ENCODE peak calls at places on chromosomes 6 and 20, in four cellular contexts. One of them, this sample, is unnamed.

GRCh38 chr6:160041608-160042007 is 72.7 kb downstream of the IGF2R start:
- DNase-seq in prostate gland: peak
- DNase-seq in left ventricle myocardium inferior: peak
- DNase-seq in upper lobe of left lung: peak
- DNase-seq in this sample: peak

GRCh38 chr6:5713519-5713918 is 293.2 kb downstream of the NRN1 start:
- DNase-seq in prostate gland: no peak
- DNase-seq in left ventricle myocardium inferior: no peak
- DNase-seq in upper lobe of left lung: no peak
- DNase-seq in this sample: no peak

GRCh38 chr6:163123098-163123497 is 291.4 kb upstream of the QKI start:
- DNase-seq in prostate gland: no peak
- DNase-seq in left ventricle myocardium inferior: no peak
- DNase-seq in upper lobe of left lung: no peak
- DNase-seq in this sample: no peak

GRCh38 chr20:2879148-2879547 is 5.9 kb downstream of the PTPRA start:
- DNase-seq in prostate gland: no peak
- DNase-seq in left ventricle myocardium inferior: no peak
- DNase-seq in upper lobe of left lung: no peak
- DNase-seq in this sample: no peak

GRCh38 chr6:142374965-142375733 is 73.3 kb downstream of the ADGRG6 start:
- DNase-seq in prostate gland: no peak
- DNase-seq in left ventricle myocardium inferior: no peak
- DNase-seq in upper lobe of left lung: no peak
- DNase-seq in this sample: no peak

GRCh38 chr20:14142171-14142570 is 146.9 kb downstream of the MACROD2 start:
- DNase-seq in prostate gland: peak
- DNase-seq in left ventricle myocardium inferior: no peak
- DNase-seq in upper lobe of left lung: peak
- DNase-seq in this sample: no peak

GRCh38 chr6:286681-287499 is 5.4 kb upstream of the DUSP22 start:
- DNase-seq in prostate gland: no peak
- DNase-seq in left ventricle myocardium inferior: no peak
- DNase-seq in upper lobe of left lung: no peak
- DNase-seq in this sample: no peak

GRCh38 chr6:158278015-158278414 is 34.2 kb upstream of the TULP4 start:
- DNase-seq in prostate gland: no peak
- DNase-seq in left ventricle myocardium inferior: no peak
- DNase-seq in upper lobe of left lung: peak
- DNase-seq in this sample: no peak

GRCh38 chr20:59606566-59606965 is 2.2 kb downstream of the PHACTR3 start:
- DNase-seq in prostate gland: no peak
- DNase-seq in left ventricle myocardium inferior: no peak
- DNase-seq in upper lobe of left lung: no peak
- DNase-seq in this sample: no peak

GRCh38 chr6:168542301-168542700 is 101.3 kb downstream of the SMOC2 start:
- DNase-seq in prostate gland: no peak
- DNase-seq in left ventricle myocardium inferior: no peak
- DNase-seq in upper lobe of left lung: no peak
- DNase-seq in this sample: peak

GRCh38 chr6:257031-257725 is 35.1 kb upstream of the DUSP22 start:
- DNase-seq in prostate gland: no peak
- DNase-seq in left ventricle myocardium inferior: no peak
- DNase-seq in upper lobe of left lung: no peak
- DNase-seq in this sample: no peak

GRCh38 chr6:40425192-40425919 is 161.8 kb downstream of the LRFN2 start:
- DNase-seq in prostate gland: peak
- DNase-seq in left ventricle myocardium inferior: peak
- DNase-seq in upper lobe of left lung: no peak
- DNase-seq in this sample: no peak

GRCh38 chr6:87396595-87397392 is 11.0 kb upstream of the CFAP206 start:
- DNase-seq in prostate gland: no peak
- DNase-seq in left ventricle myocardium inferior: no peak
- DNase-seq in upper lobe of left lung: no peak
- DNase-seq in this sample: no peak

GRCh38 chr6:140436023-140436811 is 1061.8 kb upstream of the CITED2 start:
- DNase-seq in prostate gland: no peak
- DNase-seq in left ventricle myocardium inferior: no peak
- DNase-seq in upper lobe of left lung: no peak
- DNase-seq in this sample: no peak

GRCh38 chr6:160137989-160138835 is 16.6 kb downstream of the SLC22A1 start:
- DNase-seq in prostate gland: peak
- DNase-seq in left ventricle myocardium inferior: no peak
- DNase-seq in upper lobe of left lung: no peak
- DNase-seq in this sample: no peak

GRCh38 chr6:77145244-77145643 is 318.0 kb downstream of the HTR1B start:
- DNase-seq in prostate gland: no peak
- DNase-seq in left ventricle myocardium inferior: no peak
- DNase-seq in upper lobe of left lung: no peak
- DNase-seq in this sample: no peak

GRCh38 chr20:59743767-59744485 is 139.6 kb downstream of the PHACTR3 start:
- DNase-seq in prostate gland: no peak
- DNase-seq in left ventricle myocardium inferior: no peak
- DNase-seq in upper lobe of left lung: no peak
- DNase-seq in this sample: no peak

GRCh38 chr20:45670139-45670538 is at the start of gene WFDC11:
- DNase-seq in prostate gland: no peak
- DNase-seq in left ventricle myocardium inferior: no peak
- DNase-seq in upper lobe of left lung: no peak
- DNase-seq in this sample: no peak

GRCh38 chr6:106027760-106028159 is 58.4 kb upstream of the PRDM1 start:
- DNase-seq in prostate gland: no peak
- DNase-seq in left ventricle myocardium inferior: no peak
- DNase-seq in upper lobe of left lung: no peak
- DNase-seq in this sample: no peak

GRCh38 chr6:67606905-67607828 is 1027.9 kb upstream of the ADGRB3 start:
- DNase-seq in prostate gland: no peak
- DNase-seq in left ventricle myocardium inferior: no peak
- DNase-seq in upper lobe of left lung: peak
- DNase-seq in this sample: no peak

GRCh38 chr20:19820520-19821211 is 62.6 kb downstream of the RIN2 start:
- DNase-seq in prostate gland: no peak
- DNase-seq in left ventricle myocardium inferior: no peak
- DNase-seq in upper lobe of left lung: no peak
- DNase-seq in this sample: no peak
- H3K27ac ChIP-seq in prostate gland: no peak
- H3K27ac ChIP-seq in left ventricle myocardium inferior: peak
- H3K27ac ChIP-seq in upper lobe of left lung: no peak
- H3K27ac ChIP-seq in this sample: no peak

DNA sequence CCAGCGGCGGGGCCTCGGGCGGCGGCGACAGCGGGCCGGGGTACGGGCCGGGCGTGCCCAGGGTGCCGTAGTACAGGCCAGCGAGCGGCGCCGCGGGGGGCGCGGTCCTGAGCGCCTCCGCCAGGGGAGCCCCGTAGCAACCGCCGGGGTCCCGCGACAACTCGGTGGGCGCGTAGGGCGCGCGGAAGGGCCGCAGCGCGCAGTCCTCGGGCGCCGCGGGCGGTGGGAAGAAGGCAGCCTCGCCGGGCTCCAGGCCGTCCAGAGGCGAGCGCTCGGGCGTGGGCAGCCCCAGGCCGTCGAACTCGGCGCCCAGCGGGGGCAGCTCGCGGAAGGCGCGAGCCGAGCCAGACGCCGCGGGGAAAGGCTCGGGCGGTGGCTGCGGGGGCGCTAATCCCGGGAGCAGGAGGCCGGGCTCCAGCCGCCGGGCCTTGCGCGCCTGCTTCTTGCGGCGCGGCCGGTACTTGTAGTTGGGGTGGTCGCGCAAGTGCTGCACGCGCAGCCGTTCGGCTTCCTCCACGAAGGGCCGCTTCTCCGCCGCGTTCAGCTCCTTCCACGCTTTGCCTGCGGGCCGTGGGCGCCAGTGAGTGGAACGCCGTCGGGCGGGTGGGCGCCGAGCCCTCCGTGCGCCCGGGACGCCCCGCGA is 916 bp downstream of the SOX18 start:
- DNase-seq in prostate gland: no peak
- DNase-seq in left ventricle myocardium inferior: no peak
- DNase-seq in upper lobe of left lung: no peak
- DNase-seq in this sample: no peak
- H3K4me3 ChIP-seq in prostate gland: peak
- H3K4me3 ChIP-seq in left ventricle myocardium inferior: peak
- H3K4me3 ChIP-seq in upper lobe of left lung: peak
- H3K4me3 ChIP-seq in this sample: peak

GRCh38 chr6:135257641-135258405 is 76.7 kb downstream of the MYB start:
- DNase-seq in prostate gland: no peak
- DNase-seq in left ventricle myocardium inferior: no peak
- DNase-seq in upper lobe of left lung: no peak
- DNase-seq in this sample: no peak
- TF ChIP-seq CTCF in prostate gland: no peak
- TF ChIP-seq CTCF in left ventricle myocardium inferior: no peak
- TF ChIP-seq CTCF in upper lobe of left lung: no peak
- TF ChIP-seq CTCF in this sample: no peak

DNA sequence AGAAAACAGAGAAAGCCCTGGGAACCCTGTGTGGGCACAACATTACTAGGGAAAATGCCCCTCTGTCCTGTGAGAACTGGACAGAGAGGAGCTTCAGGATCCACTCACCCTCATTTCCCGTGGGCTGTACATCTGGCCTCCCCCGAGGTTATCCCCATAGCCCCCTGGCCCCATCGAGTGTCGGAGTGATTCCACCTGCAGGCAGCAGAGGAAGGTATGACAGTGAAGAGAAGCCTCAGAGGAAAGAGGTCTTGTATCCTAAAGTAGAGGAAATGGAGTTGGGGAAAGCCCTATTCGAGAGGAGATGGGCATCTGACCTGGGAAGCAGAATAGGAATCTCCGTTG is 2.4 kb upstream of the AGER start:
- DNase-seq in prostate gland: no peak
- DNase-seq in left ventricle myocardium inferior: no peak
- DNase-seq in upper lobe of left lung: no peak
- DNase-seq in this sample: no peak
- H3K27ac ChIP-seq in prostate gland: peak
- H3K27ac ChIP-seq in left ventricle myocardium inferior: peak
- H3K27ac ChIP-seq in upper lobe of left lung: peak
- H3K27ac ChIP-seq in this sample: peak

DNA sequence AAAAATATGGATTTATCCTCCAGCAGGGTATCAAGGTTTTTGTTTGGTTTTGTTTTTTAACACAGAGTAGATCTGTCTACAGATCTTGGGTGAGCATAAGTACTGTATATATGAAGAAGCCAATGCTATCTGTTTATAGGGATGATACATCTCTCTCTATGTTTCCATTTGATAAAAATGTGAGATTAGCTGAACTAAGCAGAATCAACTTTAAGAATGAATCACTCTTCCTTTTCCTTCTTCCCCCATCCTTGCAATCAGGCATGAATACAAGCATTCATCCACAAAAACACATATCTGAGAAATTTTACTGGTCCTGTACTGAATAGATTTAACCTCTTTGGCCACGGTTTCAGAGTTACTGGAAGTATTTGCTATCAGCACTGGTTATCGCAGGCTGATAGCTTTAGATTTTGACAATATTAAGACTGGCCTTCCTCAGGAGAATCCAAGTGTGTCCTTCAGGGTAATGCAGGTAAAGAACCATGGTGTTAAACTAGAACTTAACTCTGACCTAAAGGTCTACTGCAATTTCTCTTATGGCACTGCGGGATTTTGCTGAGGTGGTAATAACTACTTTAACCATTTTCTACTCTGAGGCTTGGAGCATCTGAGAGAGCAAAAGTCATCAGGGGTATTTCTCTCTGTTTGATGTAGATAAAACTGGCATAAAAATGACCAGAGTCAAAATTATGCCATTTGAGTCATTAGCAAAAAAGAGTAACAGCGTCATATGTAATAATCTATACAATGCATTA is 1.5 kb downstream of the SNAP25 start:
- DNase-seq in prostate gland: no peak
- DNase-seq in left ventricle myocardium inferior: no peak
- DNase-seq in upper lobe of left lung: no peak
- DNase-seq in this sample: no peak
- H3K4me3 ChIP-seq in prostate gland: no peak
- H3K4me3 ChIP-seq in left ventricle myocardium inferior: no peak
- H3K4me3 ChIP-seq in upper lobe of left lung: no peak
- H3K4me3 ChIP-seq in this sample: no peak

GRCh38 chr6:104484191-104484590 is 375.5 kb downstream of the HACE1 start:
- DNase-seq in prostate gland: no peak
- DNase-seq in left ventricle myocardium inferior: no peak
- DNase-seq in upper lobe of left lung: no peak
- DNase-seq in this sample: no peak

GRCh38 chr6:104484626-104485025 is 375.1 kb downstream of the HACE1 start:
- DNase-seq in prostate gland: no peak
- DNase-seq in left ventricle myocardium inferior: no peak
- DNase-seq in upper lobe of left lung: no peak
- DNase-seq in this sample: no peak

GRCh38 chr6:104486003-104486402 is 373.7 kb downstream of the HACE1 start:
- DNase-seq in prostate gland: no peak
- DNase-seq in left ventricle myocardium inferior: no peak
- DNase-seq in upper lobe of left lung: no peak
- DNase-seq in this sample: no peak

GRCh38 chr6:104477569-104477968 is 382.1 kb downstream of the HACE1 start:
- DNase-seq in prostate gland: no peak
- DNase-seq in left ventricle myocardium inferior: no peak
- DNase-seq in upper lobe of left lung: no peak
- DNase-seq in this sample: no peak

DNA sequence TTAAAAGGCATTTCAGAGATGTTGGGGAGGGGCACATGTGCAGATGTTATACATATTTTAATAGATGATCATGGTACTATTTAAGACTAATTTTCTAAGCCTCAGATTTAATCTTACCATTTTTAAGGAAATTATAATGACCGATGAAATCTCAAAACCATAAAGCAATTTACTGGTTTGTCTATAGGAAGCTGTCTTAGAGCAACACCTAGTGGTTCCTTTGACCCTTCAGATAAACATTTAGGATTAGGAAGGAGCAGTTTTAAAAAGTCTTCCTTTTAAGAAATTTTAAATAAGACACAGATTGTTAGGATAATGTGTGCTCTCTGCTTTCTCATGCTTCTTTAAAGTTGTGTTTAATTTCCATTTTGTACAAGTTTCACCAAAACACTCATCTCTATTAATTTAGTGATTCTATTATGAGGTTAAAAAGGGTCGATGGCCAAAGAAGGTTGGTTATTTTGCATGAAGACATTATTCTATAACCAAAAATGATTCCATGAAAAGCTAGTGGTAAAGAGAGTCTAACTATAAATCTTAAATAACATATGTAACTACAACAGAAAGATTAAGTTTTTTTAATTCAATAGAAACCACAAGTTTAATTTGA is 376.4 kb downstream of the HACE1 start:
- DNase-seq in prostate gland: no peak
- DNase-seq in left ventricle myocardium inferior: no peak
- DNase-seq in upper lobe of left lung: no peak
- DNase-seq in this sample: no peak
- TF ChIP-seq CTCF in prostate gland: no peak
- TF ChIP-seq CTCF in left ventricle myocardium inferior: peak
- TF ChIP-seq CTCF in upper lobe of left lung: no peak
- TF ChIP-seq CTCF in this sample: peak

GRCh38 chr20:41587523-41587922 is 30.7 kb downstream of the CHD6 start:
- DNase-seq in prostate gland: no peak
- DNase-seq in left ventricle myocardium inferior: no peak
- DNase-seq in upper lobe of left lung: no peak
- DNase-seq in this sample: no peak
- H3K27ac ChIP-seq in prostate gland: no peak
- H3K27ac ChIP-seq in left ventricle myocardium inferior: peak
- H3K27ac ChIP-seq in upper lobe of left lung: no peak
- H3K27ac ChIP-seq in this sample: no peak

GRCh38 chr6:11609324-11610071 is 71.9 kb downstream of the TMEM170B start:
- DNase-seq in prostate gland: no peak
- DNase-seq in left ventricle myocardium inferior: peak
- DNase-seq in upper lobe of left lung: peak
- DNase-seq in this sample: peak
- H3K4me3 ChIP-seq in prostate gland: no peak
- H3K4me3 ChIP-seq in left ventricle myocardium inferior: no peak
- H3K4me3 ChIP-seq in upper lobe of left lung: no peak
- H3K4me3 ChIP-seq in this sample: no peak